ENCODE peak calls at places on chromosomes 7 and 10, in eight cellular contexts. H is A673, C is hepatocyte, W is astrocyte, Q is HCT116, Y is dorsolateral prefrontal cortex, P is tibial artery, E is body of pancreas. F is an unnamed sample.

GRCh38 chr10:92290076-92290836 is 622 bp downstream of the CPEB3 start:
- DNase-seq in H (peak), C (peak), W (peak), Q (peak), Y (no peak), P (peak), E (peak), F (no peak)

GRCh38 chr7:542935-543789 is 23.5 kb upstream of the PDGFA start:
- DNase-seq in H (no peak), C (peak), W (peak), Q (no peak), Y (no peak), P (peak), E (no peak), F (peak)

GRCh38 chr10:22606164-22606614 is 108.2 kb downstream of the PIP4K2A start:
- DNase-seq in H (peak), C (no peak), W (peak), Q (no peak), Y (no peak), P (no peak), E (peak), F (no peak)

GRCh38 chr7:2028733-2029132 is 204.0 kb downstream of the MAD1L1 start:
- DNase-seq in H (no peak), C (no peak), W (no peak), Q (no peak), Y (no peak), P (peak), E (no peak), F (no peak)

GRCh38 chr7:71145906-71146901 is 14.3 kb downstream of the GALNT17 start:
- DNase-seq in H (no peak), C (no peak), W (no peak), Q (no peak), Y (no peak), P (no peak), E (no peak), F (no peak)

GRCh38 chr7:110568932-110569331 is 522.0 kb upstream of the LRRN3 start:
- DNase-seq in H (no peak), C (no peak), W (no peak), Q (peak), Y (no peak), P (no peak), E (no peak), F (no peak)

GRCh38 chr10:31886885-31887284 is 41.7 kb downstream of the ARHGAP12 start:
- DNase-seq in H (no peak), C (no peak), W (no peak), Q (no peak), Y (no peak), P (no peak), E (no peak), F (no peak)

GRCh38 chr7:113561446-113561845 is 357.4 kb downstream of the PPP1R3A start:
- DNase-seq in H (no peak), C (no peak), W (peak), Q (no peak), Y (no peak), P (no peak), E (no peak), F (peak)

GRCh38 chr7:135879238-135879637 is 97.9 kb downstream of the MTPN start:
- DNase-seq in H (no peak), C (no peak), W (peak), Q (no peak), Y (no peak), P (no peak), E (no peak), F (no peak)

GRCh38 chr7:131574741-131575140 is 18.3 kb upstream of the PODXL start:
- DNase-seq in H (no peak), C (no peak), W (peak), Q (no peak), Y (no peak), P (no peak), E (no peak), F (no peak)

GRCh38 chr10:30438016-30438850 is 4.2 kb downstream of the MAP3K8 start:
- DNase-seq in H (no peak), C (no peak), W (peak), Q (no peak), Y (no peak), P (no peak), E (no peak), F (no peak)

GRCh38 chr10:38605153-38605661 is 511.1 kb downstream of the ZNF37A start:
- DNase-seq in H (no peak), C (no peak), W (no peak), Q (no peak), Y (no peak), P (no peak), E (no peak), F (no peak)

GRCh38 chr7:84490661-84491060 is 296.1 kb upstream of the SEMA3A start:
- DNase-seq in H (no peak), C (peak), W (peak), Q (no peak), Y (no peak), P (no peak), E (no peak), F (no peak)

GRCh38 chr7:25862254-25862992 is 289.6 kb upstream of the NFE2L3 start:
- DNase-seq in H (peak), C (peak), W (peak), Q (peak), Y (no peak), P (peak), E (peak), F (peak)

GRCh38 chr10:4278161-4278560 is 493.2 kb upstream of the KLF6 start:
- DNase-seq in H (no peak), C (no peak), W (no peak), Q (no peak), Y (no peak), P (no peak), E (no peak), F (no peak)

GRCh38 chr10:78292987-78293865 is 259.6 kb downstream of the RPS24 start:
- DNase-seq in H (no peak), C (peak), W (peak), Q (no peak), Y (no peak), P (no peak), E (peak), F (no peak)

GRCh38 chr7:82957521-82957920 is 205.2 kb downstream of the PCLO start:
- DNase-seq in H (no peak), C (no peak), W (no peak), Q (no peak), Y (no peak), P (no peak), E (no peak), F (no peak)

GRCh38 chr7:124550036-124550435 is 215.6 kb downstream of the GPR37 start:
- DNase-seq in H (peak), C (no peak), W (no peak), Q (no peak), Y (no peak), P (no peak), E (no peak), F (no peak)

GRCh38 chr7:120833551-120833950 is 24.4 kb downstream of the TSPAN12 start:
- DNase-seq in H (no peak), C (no peak), W (no peak), Q (no peak), Y (no peak), P (no peak), E (no peak), F (no peak)

GRCh38 chr7:10889266-10889898 is 84.3 kb upstream of the PHF14 start:
- DNase-seq in H (peak), C (peak), W (peak), Q (peak), Y (no peak), P (no peak), E (peak), F (peak)

GRCh38 chr10:641149-642010 is 48.1 kb downstream of the DIP2C start:
- DNase-seq in H (no peak), C (no peak), W (no peak), Q (no peak), Y (no peak), P (peak), E (no peak), F (no peak)

GRCh38 chr10:22992075-22992474 is 64.2 kb downstream of the ARMC3 start:
- DNase-seq in H (no peak), C (no peak), W (no peak), Q (no peak), Y (no peak), P (no peak), E (no peak), F (no peak)

GRCh38 chr10:125633517-125633999 is 49.4 kb downstream of the TEX36 start:
- DNase-seq in H (peak), C (no peak), W (peak), Q (peak), Y (no peak), P (no peak), E (no peak), F (no peak)

GRCh38 chr10:74145133-74145532 is 5.5 kb downstream of the AP3M1 start:
- DNase-seq in H (no peak), C (peak), W (peak), Q (no peak), Y (no peak), P (no peak), E (no peak), F (peak)

GRCh38 chr10:22391605-22392004 is 46.3 kb downstream of the SPAG6 start:
- DNase-seq in H (no peak), C (no peak), W (no peak), Q (no peak), Y (no peak), P (no peak), E (no peak), F (no peak)

DNA sequence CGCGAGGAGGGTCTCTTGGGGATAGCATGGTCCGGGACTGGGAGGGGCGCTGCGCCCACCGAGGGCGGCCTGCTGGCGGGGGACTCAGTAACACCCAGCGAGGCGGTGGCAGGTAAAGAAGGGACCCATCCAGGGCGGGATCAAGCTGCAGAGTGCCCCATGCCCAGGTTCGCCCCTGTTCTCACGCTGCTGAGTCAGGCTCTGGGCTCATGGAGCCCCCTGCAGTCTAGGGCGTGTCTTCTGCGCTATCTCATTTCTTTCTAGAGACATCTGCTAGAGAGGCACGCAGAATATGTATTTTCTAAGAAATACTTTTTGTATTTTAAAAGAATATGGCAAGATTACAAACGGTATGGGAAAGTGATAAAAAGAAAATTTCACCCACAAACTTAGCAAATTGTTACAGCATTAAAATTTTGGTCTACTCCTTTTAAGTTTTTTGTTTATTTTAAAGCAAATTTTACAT is 933 bp downstream of the EPDR1 start:
- DNase-seq in H (peak), C (peak), W (peak), Q (no peak), Y (no peak), P (peak), E (peak), F (no peak)
- TF ChIP-seq CTCF in H (peak), C (no peak), W (no peak), Q (no peak), Y (no peak), P (no peak), E (no peak), F (no peak)

GRCh38 chr10:12351447-12351846 is 2.1 kb downstream of the CAMK1D start:
- DNase-seq in H (no peak), C (no peak), W (no peak), Q (no peak), Y (no peak), P (no peak), E (no peak), F (no peak)
- H3K4me3 ChIP-seq in H (peak), C (no peak), W (peak), Q (no peak), Y (peak), P (no peak), E (no peak), F (peak)

DNA sequence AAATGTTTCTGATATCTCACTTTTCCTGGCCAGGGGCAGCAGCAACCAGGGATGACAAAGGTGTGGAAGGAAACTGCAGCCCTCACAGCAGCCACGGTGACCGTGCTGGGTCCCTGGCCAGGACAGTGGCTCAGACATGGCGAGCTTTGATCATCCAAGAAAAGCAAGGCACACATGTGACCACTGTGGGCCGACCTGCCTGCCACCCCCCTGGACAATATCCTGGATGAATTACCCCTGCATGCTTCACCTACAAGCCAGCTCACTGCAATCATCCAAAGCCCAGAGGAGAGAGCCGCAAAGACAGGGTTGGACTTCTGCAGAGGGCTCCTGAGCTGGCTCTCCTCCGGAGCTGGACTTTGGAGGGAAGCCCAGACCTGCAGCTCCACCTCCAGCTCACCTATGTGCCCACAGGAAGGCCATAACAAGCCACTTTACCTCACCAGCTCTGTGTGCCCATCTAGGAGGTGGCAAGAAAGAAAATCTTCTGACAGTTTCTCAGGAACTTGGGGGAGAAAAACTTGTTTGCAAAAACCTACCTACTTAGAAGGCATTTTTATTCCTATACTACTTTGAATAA is 2.7 kb downstream of the CHST15 start:
- DNase-seq in H (no peak), C (no peak), W (no peak), Q (no peak), Y (no peak), P (no peak), E (peak), F (no peak)
- H3K27ac ChIP-seq in H (no peak), C (no peak), W (no peak), Q (no peak), Y (peak), P (no peak), E (no peak), F (no peak)

GRCh38 chr10:69965919-69966662 is 86.6 kb upstream of the MACROH2A2 start:
- DNase-seq in H (no peak), C (no peak), W (peak), Q (no peak), Y (no peak), P (no peak), E (no peak), F (no peak)

GRCh38 chr10:69968830-69969229 is 83.8 kb upstream of the MACROH2A2 start:
- DNase-seq in H (peak), C (peak), W (no peak), Q (peak), Y (no peak), P (no peak), E (no peak), F (no peak)

GRCh38 chr10:69973678-69974077 is 79.0 kb upstream of the MACROH2A2 start:
- DNase-seq in H (no peak), C (no peak), W (no peak), Q (no peak), Y (no peak), P (no peak), E (no peak), F (no peak)

GRCh38 chr10:69972951-69973350 is 79.7 kb upstream of the MACROH2A2 start:
- DNase-seq in H (no peak), C (no peak), W (peak), Q (no peak), Y (no peak), P (no peak), E (no peak), F (peak)

DNA sequence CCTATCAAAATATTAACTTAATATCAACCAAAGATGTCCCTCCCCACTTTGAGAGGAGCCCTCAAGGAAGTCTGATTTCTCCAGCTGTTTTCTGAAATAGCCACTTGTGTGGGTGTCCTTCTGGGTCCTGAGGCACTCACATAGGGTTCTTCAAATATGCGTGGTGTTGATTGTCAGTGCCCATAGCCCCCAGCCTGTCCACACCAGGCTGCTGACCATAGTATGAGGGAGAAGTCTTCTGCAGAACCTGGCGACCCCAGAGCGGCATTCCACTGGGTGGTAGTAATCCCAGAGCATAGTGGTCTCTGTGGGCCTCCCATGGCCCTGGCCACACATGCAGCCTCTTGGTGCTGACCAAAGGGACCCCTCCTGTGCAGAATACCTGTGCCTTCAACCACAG is 82.7 kb upstream of the MACROH2A2 start:
- DNase-seq in H (no peak), C (no peak), W (no peak), Q (no peak), Y (no peak), P (no peak), E (no peak), F (no peak)
- TF ChIP-seq CTCF in H (no peak), C (no peak), W (no peak), Q (no peak), Y (no peak), P (no peak), E (no peak), F (no peak)

GRCh38 chr7:150911590-150912267 is 59.4 kb downstream of the AOC1 start:
- DNase-seq in H (no peak), C (no peak), W (no peak), Q (no peak), Y (no peak), P (no peak), E (no peak), F (no peak)

GRCh38 chr7:150912427-150912826 is 60.1 kb downstream of the AOC1 start:
- DNase-seq in H (no peak), C (no peak), W (no peak), Q (no peak), Y (no peak), P (no peak), E (no peak), F (no peak)

GRCh38 chr7:150914966-150915365 is 62.6 kb downstream of the AOC1 start:
- DNase-seq in H (no peak), C (no peak), W (no peak), Q (no peak), Y (no peak), P (no peak), E (no peak), F (no peak)

GRCh38 chr7:150916670-150917069 is 61.5 kb downstream of the KCNH2 start:
- DNase-seq in H (no peak), C (no peak), W (no peak), Q (no peak), Y (no peak), P (no peak), E (no peak), F (no peak)

GRCh38 chr7:150914196-150914595 is 61.9 kb downstream of the AOC1 start:
- DNase-seq in H (no peak), C (no peak), W (no peak), Q (no peak), Y (no peak), P (no peak), E (no peak), F (no peak)
- H3K4me3 ChIP-seq in H (no peak), C (no peak), W (no peak), Q (no peak), Y (no peak), P (no peak), E (no peak), F (no peak)

GRCh38 chr10:35426657-35427056 is 90.3 kb downstream of the CCNY start:
- DNase-seq in H (no peak), C (no peak), W (no peak), Q (no peak), Y (no peak), P (no peak), E (no peak), F (no peak)

GRCh38 chr10:35428521-35428920 is 92.2 kb downstream of the CCNY start:
- DNase-seq in H (no peak), C (no peak), W (no peak), Q (no peak), Y (no peak), P (no peak), E (no peak), F (no peak)

GRCh38 chr10:35425596-35425995 is 89.3 kb downstream of the CCNY start:
- DNase-seq in H (no peak), C (no peak), W (no peak), Q (no peak), Y (no peak), P (no peak), E (no peak), F (no peak)

GRCh38 chr10:35424680-35425285 is 88.5 kb downstream of the CCNY start:
- DNase-seq in H (no peak), C (no peak), W (no peak), Q (no peak), Y (no peak), P (no peak), E (peak), F (no peak)

GRCh38 chr10:35427543-35427942 is 91.2 kb downstream of the CCNY start:
- DNase-seq in H (no peak), C (no peak), W (no peak), Q (no peak), Y (no peak), P (no peak), E (no peak), F (no peak)
- H3K27ac ChIP-seq in H (no peak), C (no peak), W (no peak), Q (no peak), Y (peak), P (no peak), E (no peak), F (no peak)

GRCh38 chr7:36084485-36085091 is 68.5 kb upstream of the EEPD1 start:
- DNase-seq in H (peak), C (peak), W (peak), Q (peak), Y (peak), P (peak), E (peak), F (no peak)
- TF ChIP-seq CTCF in H (peak), C (peak), W (peak), Q (peak), Y (peak), P (peak), E (peak), F (peak)

F was measured in AG04450.